ENCODE peak calls at places on chromosome X, in five cellular contexts. G is endothelial cell of umbilical vein, H is H9, A is endodermal cell, J is neuronal stem cell. E is an unnamed sample.
A peak's percentile ranks its signal among the peaks of the same experiment; 100 is the strongest.

GRCh38 chrX:112874140-112874539 is 33.5 kb upstream of the AMOT start:
- DNase-seq in G (no peak), H (no peak), A (no peak), J (no peak), E (peak; percentile 68)

GRCh38 chrX:86171366-86171765 is 23.1 kb downstream of the DACH2 start:
- DNase-seq in G (peak; percentile 3), H (peak; percentile 45), A (peak; percentile 67), J (no peak), E (peak; percentile 38)

GRCh38 chrX:153635788-153636668 is 11.0 kb upstream of the DUSP9 start:
- DNase-seq in G (peak; percentile 30), H (peak; percentile 86), A (peak; percentile 92), J (no peak), E (peak; percentile 10)

GRCh38 chrX:124690495-124690894 is 344.1 kb downstream of the SH2D1A start:
- DNase-seq in G (no peak), H (no peak), A (no peak), J (no peak), E (no peak)

GRCh38 chrX:153649178-153649914 is 2.3 kb downstream of the DUSP9 start:
- DNase-seq in G (no peak), H (peak; percentile 76), A (peak; percentile 86), J (no peak), E (no peak)

GRCh38 chrX:46626566-46626965 is 53.0 kb downstream of the CHST7 start:
- DNase-seq in G (peak; percentile 90), H (no peak), A (no peak), J (no peak), E (no peak)

GRCh38 chrX:72366746-72367145 is 61.0 kb upstream of the CITED1 start:
- DNase-seq in G (no peak), H (no peak), A (no peak), J (no peak), E (no peak)

GRCh38 chrX:150192846-150193245 is 170.3 kb upstream of the MAMLD1 start:
- DNase-seq in G (no peak), H (no peak), A (no peak), J (no peak), E (no peak)

GRCh38 chrX:107551546-107551945 is 76.8 kb upstream of the PRPS1 start:
- DNase-seq in G (no peak), H (no peak), A (no peak), J (no peak), E (no peak)

GRCh38 chrX:129679856-129680255 is 25.1 kb upstream of the APLN start:
- DNase-seq in G (no peak), H (no peak), A (no peak), J (no peak), E (no peak)

GRCh38 chrX:9023293-9023692 is 10.6 kb downstream of the FAM9B start:
- DNase-seq in G (no peak), H (no peak), A (no peak), J (no peak), E (no peak)

DNA sequence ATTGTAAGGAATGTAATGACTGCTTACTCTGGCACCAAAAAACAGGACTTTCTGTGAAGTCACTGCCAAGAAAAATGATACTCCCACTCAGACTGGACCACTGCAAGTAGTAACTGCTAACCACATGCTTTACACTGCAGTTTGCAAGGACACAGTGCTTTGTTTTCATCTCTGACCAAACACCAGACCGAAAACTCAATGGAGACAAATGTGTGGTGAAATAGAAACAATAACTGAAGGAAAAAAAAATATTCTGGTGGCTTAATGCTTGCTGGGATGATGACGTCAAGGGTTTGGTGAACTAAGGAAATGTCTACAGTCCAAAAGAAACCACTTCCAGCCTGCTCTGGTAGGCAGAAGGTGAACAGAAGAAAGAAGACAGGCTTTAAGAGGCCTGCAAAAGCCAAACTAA is 13.2 kb downstream of the GPC4 start:
- DNase-seq in G (no peak), H (no peak), A (no peak), J (no peak), E (peak; percentile 55)
- H3K9ac ChIP-seq in G (no peak overlapping the region), H (no peak overlapping the region), A (no peak overlapping the region), J (no peak overlapping the region), E (no peak overlapping the region)

GRCh38 chrX:40080896-40081678 is 16.7 kb downstream of the BCOR start:
- DNase-seq in G (no peak), H (no peak), A (no peak), J (no peak), E (no peak)
- H3K9ac ChIP-seq in G (no peak overlapping the region), H (no peak overlapping the region), A (no peak overlapping the region), J (no peak overlapping the region), E (no peak overlapping the region)

GRCh38 chrX:19599253-19599652 is 83.9 kb upstream of the MAP3K15 start:
- DNase-seq in G (no peak), H (no peak), A (no peak), J (no peak), E (no peak)

GRCh38 chrX:19593684-19594083 is 78.4 kb upstream of the MAP3K15 start:
- DNase-seq in G (peak; percentile 52), H (no peak), A (no peak), J (no peak), E (peak; percentile 73)

GRCh38 chrX:19589105-19589504 is 73.8 kb upstream of the MAP3K15 start:
- DNase-seq in G (no peak), H (no peak), A (no peak), J (no peak), E (no peak)

GRCh38 chrX:19592952-19593351 is 77.6 kb upstream of the MAP3K15 start:
- DNase-seq in G (no peak), H (no peak), A (no peak), J (no peak), E (no peak)

DNA sequence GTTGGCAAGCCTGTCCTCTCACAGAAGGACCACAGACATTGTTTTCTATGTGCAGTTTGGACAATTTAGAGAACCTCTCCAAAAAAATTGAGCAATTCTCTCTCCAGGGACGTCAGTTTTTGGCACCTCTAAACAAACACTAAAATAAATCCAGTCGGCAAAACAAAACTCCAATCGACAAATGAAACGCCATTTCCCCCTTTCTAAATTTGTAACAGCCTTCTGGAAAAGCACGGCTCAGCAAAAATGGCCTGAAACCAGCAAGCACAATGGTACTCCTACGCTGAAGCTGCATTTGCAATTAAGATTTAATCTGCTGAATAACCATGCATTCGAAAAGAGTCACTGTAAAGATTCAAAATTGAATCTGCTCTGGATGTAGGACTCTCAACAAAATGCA is 79.7 kb upstream of the MAP3K15 start:
- DNase-seq in G (no peak), H (no peak), A (no peak), J (no peak), E (no peak)
- H3K9ac ChIP-seq in G (no peak overlapping the region), H (no peak overlapping the region), A (no peak overlapping the region), J (no peak overlapping the region), E (peak overlapping the region; percentile 3)

GRCh38 chrX:1502853-1503252 is 34.1 kb downstream of the P2RY8 start:
- DNase-seq in G (no peak), H (no peak), A (no peak), J (no peak), E (no peak)

GRCh38 chrX:1506916-1507315 is 30.1 kb downstream of the P2RY8 start:
- DNase-seq in G (no peak), H (no peak), A (no peak), J (no peak), E (no peak)

GRCh38 chrX:1511829-1512228 is 25.2 kb downstream of the P2RY8 start:
- DNase-seq in G (no peak), H (no peak), A (no peak), J (no peak), E (no peak)

GRCh38 chrX:1511150-1511549 is 25.8 kb downstream of the P2RY8 start:
- DNase-seq in G (no peak), H (no peak), A (no peak), J (no peak), E (no peak)

DNA sequence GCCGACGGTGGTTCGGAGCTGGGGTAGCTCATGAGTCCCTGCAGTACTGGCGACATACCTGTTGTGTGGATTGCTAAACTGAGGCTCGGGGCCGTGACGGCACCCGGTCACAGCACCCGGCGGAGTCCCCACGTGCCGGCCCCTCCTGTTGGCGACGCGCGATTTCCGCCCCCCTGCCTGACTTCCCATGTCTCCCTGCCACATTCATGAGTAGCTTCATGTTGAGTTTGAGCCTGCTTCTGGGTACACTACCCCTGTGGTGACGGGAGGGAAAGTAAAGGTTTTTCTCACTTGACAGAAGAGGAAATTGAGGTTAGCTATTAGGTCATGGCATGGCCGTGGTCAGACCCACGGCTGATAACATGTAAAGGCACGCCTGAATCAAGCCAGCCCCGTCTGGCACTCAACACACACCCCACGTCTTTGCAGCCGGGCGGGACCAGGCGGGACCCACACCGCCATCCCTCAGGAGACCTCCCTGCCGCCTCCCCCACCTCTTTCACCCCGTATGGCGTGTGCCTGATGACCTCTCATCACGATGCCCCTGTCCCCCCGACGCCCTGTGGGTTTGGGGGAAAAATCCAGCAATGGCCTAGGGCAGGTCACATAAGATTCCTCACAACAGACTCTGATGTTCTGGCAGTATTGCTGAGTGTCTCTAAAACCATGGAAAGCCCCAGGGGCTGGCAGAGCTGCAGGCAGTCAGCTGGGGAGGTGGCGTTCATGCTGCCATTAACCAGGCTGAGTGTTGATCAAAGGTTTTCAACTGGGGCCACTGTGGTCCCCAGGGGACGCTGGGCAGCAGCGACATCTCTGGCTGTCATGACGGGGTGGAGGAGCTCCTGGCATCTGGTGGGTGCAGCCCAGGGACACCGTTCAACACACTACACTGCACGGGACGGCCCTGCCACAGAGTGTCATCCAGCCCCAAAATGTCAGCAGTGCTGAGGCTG is 29.2 kb downstream of the P2RY8 start:
- DNase-seq in G (no peak), H (no peak), A (no peak), J (no peak), E (no peak)
- H3K9ac ChIP-seq in G (no peak overlapping the region), H (no peak overlapping the region), A (no peak overlapping the region), J (no peak overlapping the region), E (no peak overlapping the region)

DNA sequence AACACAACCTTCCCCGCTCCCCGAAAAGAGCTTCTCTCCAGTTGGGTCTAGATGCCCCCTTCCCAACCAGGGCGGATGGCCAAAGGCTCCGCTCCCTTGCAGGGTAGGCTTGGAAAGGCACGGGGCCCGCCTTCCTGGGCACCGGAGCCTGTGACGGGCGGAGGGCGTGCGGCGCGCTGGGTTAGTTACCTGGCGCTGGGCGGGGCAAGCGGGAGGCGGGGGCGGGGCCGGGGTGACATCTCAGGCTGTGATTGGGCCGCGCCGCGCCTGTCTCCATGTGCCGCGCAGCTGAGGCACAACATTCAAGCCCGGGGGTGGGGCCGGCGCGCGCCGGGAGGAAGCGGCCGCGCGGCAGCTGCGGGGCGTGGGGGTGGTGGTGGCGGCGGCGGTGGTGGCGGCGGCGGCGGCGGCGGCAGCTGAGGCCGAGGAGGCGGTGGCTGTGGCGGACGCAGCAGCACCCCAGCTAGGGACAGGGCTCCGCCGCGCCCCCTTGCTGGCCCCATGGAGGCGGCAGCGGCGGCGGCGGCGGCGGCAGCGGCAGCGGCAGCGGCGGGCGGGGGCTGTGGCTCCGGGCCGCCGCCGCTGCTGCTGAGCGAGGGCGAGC is at the start of gene REPS2:
- DNase-seq in G (peak; percentile 56), H (peak; percentile 96), A (peak; percentile 98), J (peak; percentile 56), E (peak; percentile 79)
- H3K9ac ChIP-seq in G (peak within 1 kb of the TSS; percentile 31), H (peak within 1 kb of the TSS; percentile 17), A (no peak within 1 kb of the TSS), J (peak within 1 kb of the TSS; percentile 21), E (peak within 1 kb of the TSS; percentile 56)

E was measured in adipocyte.